ENCODE peak calls at places on chromosomes 5 and 9, in ten cellular contexts. Z is aorta, P is Right ventricle myocardium superior, V is T-helper 1 cell, U is NCI-H1092 treated with DMSO at 0.1 percent for 48 hours, S is GF-D8, E is HCEC 1CT, Y is mesothelial cell of epicardium, R is T follicular helper cell, L is neural crest cell. Q is an unnamed sample.

GRCh38 chr9:114278356-114278755 is 44.5 kb upstream of the ORM1 start:
- DNase-seq in Z (peak; percentile 5), L (no peak), Y (no peak), R (no peak), S (no peak), U (no peak), P (no peak), E (no peak), V (no peak), Q (no peak)

GRCh38 chr9:98218562-98219363 is 26.3 kb upstream of the CORO2A start:
- DNase-seq in E (no peak), S (no peak), Z (no peak), U (no peak), R (no peak), P (no peak), V (no peak), Y (no peak), L (no peak), Q (peak; percentile 59)

GRCh38 chr5:74056789-74057164 is 430.8 kb downstream of the ARHGEF28 start:
- DNase-seq in Z (no peak), V (no peak), U (no peak), Y (no peak), R (no peak), L (no peak), E (peak; percentile 39), P (no peak), S (no peak), Q (peak; percentile 11)

GRCh38 chr5:168125445-168126199 is 165.8 kb upstream of the WWC1 start:
- DNase-seq in Y (no peak), L (no peak), E (no peak), U (no peak), Z (no peak), R (no peak), P (no peak), V (no peak), S (no peak), Q (no peak)

GRCh38 chr5:107425541-107426031 is 245.2 kb downstream of the EFNA5 start:
- DNase-seq in L (no peak), R (no peak), Z (no peak), S (no peak), Y (no peak), V (no peak), E (peak; percentile 86), U (no peak), P (no peak), Q (no peak)

GRCh38 chr5:176533894-176534611 is 3.1 kb downstream of the RNF44 start:
- DNase-seq in L (no peak), V (peak; percentile 78), Z (peak; percentile 69), U (no peak), Y (no peak), E (no peak), R (peak; percentile 31), S (peak; percentile 61), P (peak; percentile 58), Q (no peak)

GRCh38 chr9:13744233-13744954 is 464.9 kb upstream of the MPDZ start:
- DNase-seq in U (no peak), L (no peak), Y (no peak), R (no peak), V (no peak), S (no peak), P (no peak), Z (no peak), E (no peak), Q (no peak)

GRCh38 chr5:76867027-76867426 is 17.2 kb downstream of the S100Z start:
- DNase-seq in V (no peak), P (no peak), R (no peak), Y (no peak), E (no peak), S (no peak), L (no peak), U (no peak), Z (no peak), Q (no peak)

GRCh38 chr5:150286820-150287219 is 2.8 kb downstream of the CAMK2A start:
- DNase-seq in Z (peak; percentile 62), R (no peak), Y (no peak), V (no peak), E (no peak), U (peak; percentile 11), P (no peak), S (no peak), L (no peak), Q (peak; percentile 65)

GRCh38 chr5:125151150-125151932 is 404.9 kb upstream of the ZNF608 start:
- DNase-seq in P (no peak), V (no peak), U (no peak), Z (no peak), R (no peak), L (no peak), E (no peak), S (no peak), Y (no peak), Q (no peak)

GRCh38 chr5:159050408-159051091 is 49.2 kb downstream of the EBF1 start:
- DNase-seq in L (no peak), P (no peak), S (no peak), Z (peak; percentile 61), V (no peak), R (no peak), Y (no peak), E (no peak), U (peak; percentile 14), Q (no peak)

GRCh38 chr5:58184910-58185309 is 275.0 kb downstream of the PLK2 start:
- DNase-seq in V (no peak), S (no peak), L (no peak), P (no peak), Z (no peak), Y (no peak), E (peak; percentile 78), U (no peak), R (no peak), Q (no peak)

GRCh38 chr9:136098844-136099243 is 3.8 kb upstream of the NACC2 start:
- DNase-seq in Y (no peak), S (no peak), P (peak; percentile 55), Z (no peak), U (no peak), L (no peak), E (no peak), V (no peak), R (no peak), Q (no peak)

Q was measured in WTC11.